ENCODE peak calls at places on chromosomes 4 and X, in seven cellular contexts. K, Y, A, R, Q, X and I are unnamed samples.

GRCh38 chr4:159455675-159456235 is 352.9 kb downstream of the RAPGEF2 start:
- DNase-seq in K (peak), Y (peak), A (peak), R (peak), Q (no peak), X (no peak), I (peak)

GRCh38 chrX:151393514-151393913 is 3.5 kb upstream of the VMA21 start:
- DNase-seq in K (peak), Y (no peak), A (no peak), R (no peak), Q (no peak), X (no peak), I (peak)

GRCh38 chr4:181897935-181898334 is 345.3 kb upstream of the TENM3 start:
- DNase-seq in K (no peak), Y (no peak), A (no peak), R (no peak), Q (no peak), X (no peak), I (no peak)

GRCh38 chr4:54543088-54543795 is 114.5 kb upstream of the KIT start:
- DNase-seq in K (no peak), Y (no peak), A (no peak), R (no peak), Q (no peak), X (no peak), I (no peak)

GRCh38 chrX:6852121-6852520 is 295.4 kb upstream of the STS start:
- DNase-seq in K (no peak), Y (no peak), A (no peak), R (no peak), Q (no peak), X (no peak), I (no peak)

GRCh38 chr4:8671712-8672290 is 79.2 kb downstream of the CPZ start:
- DNase-seq in K (no peak), Y (no peak), A (no peak), R (no peak), Q (no peak), X (no peak), I (no peak)

GRCh38 chr4:168527560-168527959 is 30.7 kb downstream of the PALLD start:
- DNase-seq in K (no peak), Y (no peak), A (no peak), R (no peak), Q (no peak), X (no peak), I (no peak)

GRCh38 chr4:76007089-76007559 is at the start of gene CXCL9:
- DNase-seq in K (no peak), Y (no peak), A (no peak), R (no peak), Q (no peak), X (no peak), I (no peak)

GRCh38 chr4:24471623-24472510 is 112.5 kb downstream of the DHX15 start:
- DNase-seq in K (no peak), Y (peak), A (no peak), R (no peak), Q (no peak), X (peak), I (no peak)

GRCh38 chr4:141851246-141851891 is 215.0 kb downstream of the IL15 start:
- DNase-seq in K (no peak), Y (no peak), A (no peak), R (no peak), Q (no peak), X (no peak), I (no peak)

GRCh38 chr4:89838005-89838404 is 1.0 kb upstream of the SNCA start:
- DNase-seq in K (no peak), Y (no peak), A (no peak), R (peak), Q (no peak), X (no peak), I (peak)

GRCh38 chrX:72216973-72217372 is 21.9 kb downstream of the ERCC6L start:
- DNase-seq in K (no peak), Y (no peak), A (no peak), R (no peak), Q (no peak), X (no peak), I (no peak)

GRCh38 chrX:124737771-124738170 is 391.4 kb downstream of the SH2D1A start:
- DNase-seq in K (no peak), Y (no peak), A (no peak), R (no peak), Q (no peak), X (no peak), I (no peak)

GRCh38 chrX:148416931-148417330 is 83.5 kb upstream of the AFF2 start:
- DNase-seq in K (no peak), Y (no peak), A (no peak), R (no peak), Q (no peak), X (no peak), I (no peak)

GRCh38 chr4:151409470-151410313 is 716 bp downstream of the FHIP1A start:
- DNase-seq in K (peak), Y (peak), A (peak), R (no peak), Q (no peak), X (no peak), I (no peak)

GRCh38 chr4:152248347-152248746 is 287.5 kb downstream of the FBXW7 start:
- DNase-seq in K (no peak), Y (no peak), A (no peak), R (no peak), Q (no peak), X (no peak), I (no peak)

GRCh38 chr4:153538408-153539057 is 72.4 kb downstream of the TMEM131L start:
- DNase-seq in K (no peak), Y (peak), A (no peak), R (no peak), Q (no peak), X (no peak), I (no peak)

GRCh38 chr4:5998333-5998936 is 19.8 kb downstream of the C4orf50 start:
- DNase-seq in K (peak), Y (peak), A (peak), R (peak), Q (no peak), X (peak), I (peak)

GRCh38 chrX:25941559-25942250 is 196.4 kb upstream of the MAGEB18 start:
- DNase-seq in K (no peak), Y (no peak), A (no peak), R (peak), Q (no peak), X (no peak), I (no peak)

GRCh38 chr4:96102541-96103018 is 262.7 kb downstream of the PDHA2 start:
- DNase-seq in K (no peak), Y (no peak), A (no peak), R (peak), Q (no peak), X (no peak), I (no peak)

GRCh38 chrX:1336331-1337143 is at the start of gene IL3RA:
- DNase-seq in K (peak), Y (peak), A (peak), R (peak), Q (no peak), X (peak), I (no peak)

GRCh38 chrX:118355225-118355920 is 9.5 kb downstream of the WDR44 start:
- DNase-seq in K (peak), Y (no peak), A (no peak), R (peak), Q (no peak), X (no peak), I (no peak)

GRCh38 chr4:54482529-54482961 is 175.2 kb upstream of the KIT start:
- DNase-seq in K (no peak), Y (no peak), A (peak), R (no peak), Q (no peak), X (no peak), I (no peak)

GRCh38 chr4:124854968-124855367 is 142.4 kb upstream of the ANKRD50 start:
- DNase-seq in K (no peak), Y (no peak), A (no peak), R (no peak), Q (no peak), X (no peak), I (no peak)

GRCh38 chr4:184142121-184143000 is 75.3 kb downstream of the ENPP6 start:
- DNase-seq in K (no peak), Y (no peak), A (no peak), R (no peak), Q (no peak), X (no peak), I (no peak)

GRCh38 chr4:83261307-83261706 is 23.3 kb downstream of the COQ2 start:
- DNase-seq in K (no peak), Y (no peak), A (no peak), R (no peak), Q (no peak), X (no peak), I (no peak)

GRCh38 chrX:12580548-12580947 is 210.7 kb upstream of the PRPS2 start:
- DNase-seq in K (no peak), Y (no peak), A (no peak), R (no peak), Q (no peak), X (no peak), I (no peak)

GRCh38 chrX:108437789-108438623 is at the start of gene COL4A6:
- DNase-seq in K (peak), Y (peak), A (no peak), R (peak), Q (no peak), X (peak), I (peak)

GRCh38 chr4:85050736-85051135 is 84.2 kb upstream of the WDFY3 start:
- DNase-seq in K (no peak), Y (no peak), A (no peak), R (no peak), Q (no peak), X (no peak), I (no peak)

GRCh38 chrX:107823456-107823855 is 2.2 kb upstream of the MID2 start:
- DNase-seq in K (no peak), Y (no peak), A (no peak), R (peak), Q (no peak), X (no peak), I (no peak)

GRCh38 chrX:39854772-39855747 is 242.7 kb downstream of the BCOR start:
- DNase-seq in K (peak), Y (no peak), A (no peak), R (no peak), Q (no peak), X (no peak), I (peak)

DNA sequence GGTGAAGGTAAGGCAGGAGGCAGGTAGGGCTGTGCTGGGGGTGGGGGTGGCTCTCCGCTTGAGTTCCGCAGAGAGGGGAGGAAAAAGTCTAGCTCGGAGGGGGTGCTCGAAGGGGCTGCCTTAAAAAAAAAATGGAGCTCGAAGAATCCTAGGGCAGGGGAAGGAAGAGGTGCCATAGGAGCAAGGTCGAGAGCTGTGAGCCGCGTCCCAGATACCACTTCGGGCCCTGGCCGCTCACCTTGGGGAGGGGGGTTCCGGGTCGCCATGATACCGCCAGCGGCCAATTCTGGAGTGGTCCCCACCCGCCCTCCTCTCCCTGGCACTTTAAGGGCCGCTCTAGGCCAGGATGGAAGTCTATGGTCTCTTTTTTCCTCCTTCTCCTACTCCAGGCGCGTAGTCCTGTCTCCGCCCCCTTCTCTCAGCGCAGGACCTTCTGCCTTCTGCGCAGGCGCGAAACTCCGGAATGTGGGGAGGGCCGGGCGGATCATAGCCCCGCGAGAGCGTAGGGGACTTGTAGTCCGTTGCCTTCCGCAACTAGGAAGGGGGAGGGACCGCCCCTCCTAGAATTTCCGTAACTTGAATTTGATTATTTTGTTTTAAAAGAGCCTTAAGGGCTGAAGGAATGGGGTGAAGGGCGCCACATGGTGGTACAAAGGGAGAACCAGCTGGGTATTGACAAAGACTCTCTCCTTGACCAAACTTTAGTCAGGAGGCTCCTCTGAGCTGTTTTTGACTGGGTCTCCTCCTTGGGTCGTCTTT is at the start of gene FUNDC1:
- DNase-seq in K (peak), Y (peak), A (peak), R (peak), Q (peak), X (peak), I (peak)
- TF ChIP-seq POLR2A in K (no peak), Y (no peak), A (peak), R (no peak), Q (no peak), X (peak), I (peak)

GRCh38 chrX:131827935-131828334 is 195.2 kb upstream of the STK26 start:
- DNase-seq in K (peak), Y (no peak), A (no peak), R (peak), Q (no peak), X (no peak), I (peak)
- TF ChIP-seq POLR2A in K (no peak), Y (no peak), A (no peak), R (no peak), Q (no peak), X (no peak), I (no peak)

GRCh38 chrX:75522565-75523411 is at the start of gene ZDHHC15:
- DNase-seq in K (peak), Y (peak), A (peak), R (peak), Q (peak), X (peak), I (no peak)
- TF ChIP-seq POLR2A in K (no peak), Y (no peak), A (no peak), R (no peak), Q (no peak), X (no peak), I (no peak)

GRCh38 chr4:166198041-166198440 is 325.0 kb downstream of the TLL1 start:
- DNase-seq in K (no peak), Y (peak), A (no peak), R (no peak), Q (no peak), X (no peak), I (no peak)
- TF ChIP-seq POLR2A in K (no peak), Y (no peak), A (no peak), R (no peak), Q (no peak), X (no peak), I (no peak)

GRCh38 chr4:33537527-33537926 is 2706.8 kb downstream of the ARAP2 start:
- DNase-seq in K (no peak), Y (no peak), A (no peak), R (no peak), Q (no peak), X (no peak), I (no peak)

DNA sequence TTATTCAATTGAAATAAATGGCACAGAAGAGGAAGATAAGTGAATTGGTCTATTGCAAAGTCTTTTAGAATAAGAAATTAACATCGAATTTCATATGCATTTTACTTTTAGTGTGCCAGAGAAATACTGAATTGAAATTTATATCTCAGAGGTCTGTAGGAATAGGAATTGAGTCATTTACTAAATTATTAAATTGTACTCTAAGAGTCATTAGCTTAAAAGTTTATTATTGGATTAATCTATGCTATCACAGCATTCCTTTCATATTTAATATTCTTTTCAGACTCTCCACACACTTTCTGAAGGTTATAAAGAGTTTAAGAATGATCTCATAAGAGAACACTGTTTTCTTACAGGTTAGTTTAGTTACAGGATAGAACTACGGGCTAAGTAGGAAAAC is 2711.5 kb downstream of the ARAP2 start:
- DNase-seq in K (no peak), Y (no peak), A (no peak), R (no peak), Q (no peak), X (no peak), I (no peak)
- TF ChIP-seq POLR2A in K (no peak), Y (no peak), A (no peak), R (no peak), Q (no peak), X (no peak), I (no peak)

GRCh38 chr4:74635490-74636123 is 158.7 kb downstream of the BTC start:
- DNase-seq in K (no peak), Y (no peak), A (no peak), R (no peak), Q (no peak), X (no peak), I (no peak)
- TF ChIP-seq POLR2A in K (no peak), Y (no peak), A (no peak), R (no peak), Q (no peak), X (no peak), I (no peak)

GRCh38 chr4:182917182-182918043 is at the start of gene DCTD:
- DNase-seq in K (peak), Y (peak), A (peak), R (peak), Q (peak), X (peak), I (peak)

GRCh38 chr4:182918044-182918607 is 940 bp upstream of the DCTD start:
- DNase-seq in K (no peak), Y (no peak), A (no peak), R (no peak), Q (no peak), X (no peak), I (no peak)

GRCh38 chr4:182914357-182914756 is 2.8 kb downstream of the DCTD start:
- DNase-seq in K (peak), Y (no peak), A (no peak), R (no peak), Q (no peak), X (no peak), I (no peak)

GRCh38 chr4:182918791-182919302 is 1.7 kb upstream of the DCTD start:
- DNase-seq in K (peak), Y (no peak), A (no peak), R (no peak), Q (no peak), X (no peak), I (peak)

DNA sequence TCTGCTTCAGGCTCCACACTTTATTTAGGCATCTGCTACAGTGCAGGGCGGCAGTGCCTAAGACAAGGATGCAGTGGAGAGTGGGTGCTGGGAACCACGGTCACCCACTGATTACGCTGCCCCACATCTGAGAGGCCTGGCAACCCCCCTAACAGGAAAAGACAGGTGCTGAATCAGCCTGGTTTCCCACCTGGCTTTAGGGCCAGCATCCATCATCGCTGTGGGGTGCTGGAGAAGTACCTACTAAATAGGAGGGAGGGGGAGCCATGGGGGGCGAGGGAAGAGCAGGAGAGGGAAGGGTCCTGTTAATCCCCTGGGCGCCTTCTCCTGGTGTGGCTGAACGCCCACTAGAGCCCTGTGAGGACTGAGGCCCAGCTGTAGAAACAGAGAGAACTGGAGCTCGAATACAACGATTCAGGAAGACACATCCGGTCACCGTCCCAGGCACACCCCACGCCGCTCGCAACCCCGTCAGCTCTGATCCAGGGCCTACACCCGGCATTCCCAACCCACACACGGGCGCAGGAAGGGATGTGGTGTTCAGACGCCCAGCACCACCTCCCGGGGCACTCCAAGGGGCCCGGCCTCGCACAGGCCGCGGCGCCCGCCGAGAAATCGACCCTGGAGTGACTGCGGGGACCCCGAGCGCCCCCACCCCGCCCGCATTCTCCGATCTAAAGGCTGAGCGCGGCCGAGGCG is 554 bp downstream of the DCTD start:
- DNase-seq in K (peak), Y (peak), A (peak), R (peak), Q (peak), X (peak), I (peak)
- TF ChIP-seq POLR2A in K (no peak), Y (no peak), A (no peak), R (no peak), Q (no peak), X (no peak), I (no peak)

GRCh38 chrX:117053260-117053659 is 590.5 kb upstream of the CT83 start:
- DNase-seq in K (no peak), Y (no peak), A (no peak), R (no peak), Q (no peak), X (no peak), I (no peak)
- TF ChIP-seq POLR2A in K (no peak), Y (no peak), A (no peak), R (no peak), Q (no peak), X (no peak), I (no peak)